ENCODE peak calls at places on chromosomes 12 and 14, in eight cellular contexts. L, W, F, G, Y, M, U and B are unnamed samples.

GRCh38 chr12:124410354-124411175 is 115.7 kb downstream of the RFLNA start:
- DNase-seq in L (no peak), W (no peak), F (no peak), G (no peak), Y (no peak), M (no peak), U (no peak), B (no peak)

GRCh38 chr14:88005978-88006851 is 1.3 kb downstream of the GPR65 start:
- DNase-seq in L (no peak), W (peak), F (no peak), G (peak), Y (no peak), M (no peak), U (no peak), B (no peak)

GRCh38 chr12:98896938-98897337 is 251.8 kb downstream of the APAF1 start:
- DNase-seq in L (no peak), W (no peak), F (no peak), G (no peak), Y (no peak), M (no peak), U (no peak), B (no peak)

GRCh38 chr12:109735051-109735521 is 21.5 kb downstream of the FAM222A start:
- DNase-seq in L (no peak), W (peak), F (no peak), G (no peak), Y (no peak), M (no peak), U (no peak), B (no peak)

GRCh38 chr12:99039367-99040120 is 394.5 kb downstream of the APAF1 start:
- DNase-seq in L (no peak), W (no peak), F (no peak), G (no peak), Y (no peak), M (no peak), U (peak), B (no peak)

GRCh38 chr14:34650786-34651584 is 21.0 kb upstream of the SNX6 start:
- DNase-seq in L (peak), W (peak), F (peak), G (no peak), Y (no peak), M (peak), U (peak), B (no peak)

GRCh38 chr14:35858521-35859209 is 32.5 kb downstream of the BRMS1L start:
- DNase-seq in L (peak), W (peak), F (no peak), G (no peak), Y (no peak), M (peak), U (peak), B (no peak)

GRCh38 chr14:98069712-98070133 is 1202.3 kb downstream of the BCL11B start:
- DNase-seq in L (no peak), W (no peak), F (no peak), G (no peak), Y (no peak), M (peak), U (peak), B (no peak)

GRCh38 chr12:28710882-28711281 is 438.2 kb upstream of the FAR2 start:
- DNase-seq in L (peak), W (no peak), F (peak), G (no peak), Y (no peak), M (peak), U (peak), B (no peak)

DNA sequence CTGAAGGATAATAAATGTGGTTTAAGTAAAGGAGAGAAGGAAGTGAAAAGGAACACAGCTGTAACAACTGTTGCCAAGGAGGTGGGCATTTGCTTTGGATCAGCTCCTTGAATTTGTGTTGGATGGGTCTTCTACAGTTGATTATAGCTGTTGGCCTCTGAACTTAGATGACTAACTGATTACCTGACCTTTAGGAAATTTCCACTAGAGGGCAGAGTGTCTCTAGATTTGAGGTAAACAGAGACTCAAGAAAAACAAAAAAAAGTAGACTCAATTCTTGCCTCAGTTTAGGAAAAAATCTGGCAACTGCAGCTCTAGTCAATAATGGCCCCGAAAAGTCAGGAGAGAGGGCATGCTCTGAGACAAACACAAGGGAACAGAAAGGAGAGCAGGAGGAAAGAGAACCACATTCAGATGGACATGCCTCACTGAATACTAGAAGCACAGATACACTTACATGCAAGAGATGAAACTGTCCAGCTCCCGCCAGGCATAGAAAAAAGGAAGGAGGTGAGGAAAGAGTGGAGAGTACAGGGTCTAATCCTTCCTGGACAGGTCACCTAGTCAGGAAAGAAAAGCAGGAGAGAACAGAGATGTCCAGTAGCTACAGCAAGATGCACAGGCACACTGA is 20.6 kb downstream of the COX14 start:
- DNase-seq in L (no peak), W (no peak), F (no peak), G (no peak), Y (no peak), M (peak), U (no peak), B (no peak)
- TF ChIP-seq CTCF in L (peak), W (peak), F (peak), G (peak), Y (no peak), M (peak), U (peak), B (peak)

DNA sequence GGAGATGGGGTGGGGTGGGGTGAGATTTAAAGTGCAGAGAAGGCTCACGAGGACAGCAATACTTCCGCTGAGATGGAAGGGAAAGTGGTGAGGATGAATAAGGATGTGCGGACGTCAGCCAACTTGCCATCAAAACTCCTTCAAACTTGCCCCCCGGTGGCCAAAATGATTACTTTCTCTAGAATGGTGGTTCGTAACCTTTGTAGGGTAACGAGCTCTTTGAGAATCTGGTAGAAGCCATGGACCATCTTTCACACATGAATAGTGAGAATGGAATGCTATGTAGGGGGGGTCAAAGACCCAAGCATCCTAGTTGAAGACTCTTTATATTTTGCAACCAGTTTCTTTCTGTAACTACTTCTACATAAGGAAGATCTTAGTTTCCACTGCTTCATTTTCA is 245.9 kb upstream of the DDHD1 start:
- DNase-seq in L (peak), W (no peak), F (no peak), G (no peak), Y (no peak), M (peak), U (no peak), B (no peak)
- TF ChIP-seq CTCF in L (peak), W (no peak), F (peak), G (no peak), Y (no peak), M (peak), U (peak), B (peak)

GRCh38 chr12:107618106-107618505 is 67.5 kb upstream of the PWP1 start:
- DNase-seq in L (no peak), W (no peak), F (no peak), G (no peak), Y (no peak), M (no peak), U (no peak), B (no peak)

GRCh38 chr12:107619831-107620230 is 65.8 kb upstream of the PWP1 start:
- DNase-seq in L (no peak), W (no peak), F (no peak), G (no peak), Y (no peak), M (no peak), U (no peak), B (no peak)

GRCh38 chr12:107616941-107617340 is 68.7 kb upstream of the PWP1 start:
- DNase-seq in L (no peak), W (no peak), F (no peak), G (no peak), Y (no peak), M (no peak), U (no peak), B (no peak)

GRCh38 chr12:107624493-107624892 is 61.1 kb upstream of the PWP1 start:
- DNase-seq in L (no peak), W (no peak), F (no peak), G (no peak), Y (no peak), M (no peak), U (no peak), B (no peak)

DNA sequence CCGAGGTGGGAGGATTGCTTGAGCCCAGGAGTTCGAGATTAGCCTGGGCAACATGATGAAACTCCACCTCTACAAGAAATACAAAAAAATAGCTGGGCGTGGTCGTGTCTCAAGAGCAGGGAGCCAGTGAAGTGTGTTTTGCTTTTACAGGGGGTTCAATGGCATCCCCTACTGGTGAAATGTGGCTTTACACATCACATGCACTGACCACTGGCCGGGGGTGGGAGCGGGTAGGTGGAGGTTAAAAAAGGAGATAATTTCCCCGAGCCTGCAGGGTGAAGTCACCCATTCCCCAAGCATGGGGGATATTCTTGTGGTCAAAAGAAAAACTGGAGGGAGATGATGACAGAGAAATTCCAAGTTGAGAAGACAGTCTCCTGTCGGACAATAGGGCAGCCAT is 63.6 kb upstream of the PWP1 start:
- DNase-seq in L (peak), W (no peak), F (no peak), G (no peak), Y (no peak), M (no peak), U (no peak), B (no peak)
- TF ChIP-seq CTCF in L (peak), W (peak), F (peak), G (peak), Y (no peak), M (peak), U (peak), B (peak)

GRCh38 chr12:31120392-31121008 is 46.8 kb downstream of the DDX11 start:
- DNase-seq in L (no peak), W (no peak), F (no peak), G (no peak), Y (no peak), M (no peak), U (no peak), B (no peak)

GRCh38 chr12:31117203-31118011 is 43.7 kb downstream of the DDX11 start:
- DNase-seq in L (peak), W (no peak), F (no peak), G (peak), Y (peak), M (no peak), U (peak), B (peak)

GRCh38 chr12:31118347-31118830 is 44.7 kb downstream of the DDX11 start:
- DNase-seq in L (peak), W (no peak), F (no peak), G (no peak), Y (peak), M (no peak), U (no peak), B (peak)

GRCh38 chr12:31119531-31120211 is 46.0 kb downstream of the DDX11 start:
- DNase-seq in L (no peak), W (no peak), F (no peak), G (no peak), Y (no peak), M (no peak), U (no peak), B (no peak)

GRCh38 chr12:31118831-31119530 is 45.3 kb downstream of the DDX11 start:
- DNase-seq in L (peak), W (no peak), F (no peak), G (no peak), Y (peak), M (no peak), U (no peak), B (peak)
- TF ChIP-seq CTCF in L (no peak), W (no peak), F (no peak), G (no peak), Y (no peak), M (no peak), U (no peak), B (no peak)

GRCh38 chr12:53214687-53215455 is 7.8 kb upstream of the ITGB7 start:
- DNase-seq in L (no peak), W (peak), F (no peak), G (no peak), Y (no peak), M (no peak), U (no peak), B (no peak)
- TF ChIP-seq CTCF in L (no peak), W (no peak), F (no peak), G (no peak), Y (no peak), M (no peak), U (no peak), B (no peak)

DNA sequence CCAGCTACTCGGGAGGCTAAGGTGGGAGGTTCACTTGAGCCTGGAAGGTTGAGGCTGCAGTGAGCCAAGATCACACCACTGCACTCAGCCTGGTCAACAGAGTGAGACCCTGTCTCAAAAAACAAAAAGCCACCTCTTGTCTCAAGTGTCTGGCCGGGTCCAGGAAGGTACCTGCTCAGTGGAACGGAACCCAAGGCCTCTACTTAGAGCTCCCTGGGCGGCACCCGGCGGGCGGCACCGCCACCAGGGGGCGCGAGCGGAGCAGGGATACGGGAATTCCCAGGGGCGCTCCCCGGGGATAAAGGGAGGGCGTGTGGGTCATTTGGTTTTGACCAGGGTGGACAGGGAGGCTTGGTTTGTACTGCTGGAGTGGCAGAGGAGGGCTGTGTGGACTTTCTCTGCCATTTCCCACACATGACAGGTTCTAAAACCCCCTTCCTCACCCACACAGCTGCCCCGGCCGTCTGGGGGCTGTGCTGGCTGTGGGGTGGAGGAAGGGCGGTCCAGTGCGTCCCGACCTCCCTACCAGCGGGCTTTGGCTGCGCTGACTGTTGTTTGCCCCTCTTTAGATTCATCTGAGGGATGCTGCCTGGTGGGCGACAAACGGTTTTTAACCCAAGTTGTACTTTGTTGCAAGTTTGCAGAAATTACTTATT is 91.4 kb downstream of the SETD3 start:
- DNase-seq in L (peak), W (peak), F (no peak), G (no peak), Y (peak), M (no peak), U (no peak), B (no peak)
- TF ChIP-seq CTCF in L (peak), W (peak), F (peak), G (peak), Y (peak), M (peak), U (peak), B (peak)